ENCODE peak calls at places on chromosomes 5 and 9, in nine cellular contexts. One of them, this sample, is unnamed.

GRCh38 chr9:8924529-8924928 is 1125.0 kb upstream of the DMAC1 start:
- DNase-seq in heart left ventricle: no peak
- DNase-seq in A549: no peak
- DNase-seq in foreskin keratinocyte: no peak
- DNase-seq in lower lobe of right lung: no peak
- DNase-seq in endodermal cell: no peak
- DNase-seq in Peyer's patch: no peak
- DNase-seq in PC-3: no peak
- DNase-seq in CD8-positive, alpha-beta T cell: no peak
- DNase-seq in this sample: no peak

GRCh38 chr5:87195104-87195581 is 72.5 kb upstream of the RASA1 start:
- DNase-seq in heart left ventricle: no peak
- DNase-seq in A549: no peak
- DNase-seq in foreskin keratinocyte: peak; percentile 51
- DNase-seq in lower lobe of right lung: no peak
- DNase-seq in endodermal cell: no peak
- DNase-seq in Peyer's patch: no peak
- DNase-seq in PC-3: peak; percentile 68
- DNase-seq in CD8-positive, alpha-beta T cell: no peak
- DNase-seq in this sample: no peak

GRCh38 chr5:173025651-173026050 is 30.5 kb upstream of the CREBRF start:
- DNase-seq in heart left ventricle: no peak
- DNase-seq in A549: no peak
- DNase-seq in foreskin keratinocyte: no peak
- DNase-seq in lower lobe of right lung: no peak
- DNase-seq in endodermal cell: no peak
- DNase-seq in Peyer's patch: no peak
- DNase-seq in PC-3: no peak
- DNase-seq in CD8-positive, alpha-beta T cell: no peak
- DNase-seq in this sample: no peak

GRCh38 chr5:9112520-9113291 is 433.2 kb downstream of the SEMA5A start:
- DNase-seq in heart left ventricle: no peak
- DNase-seq in A549: no peak
- DNase-seq in foreskin keratinocyte: peak; percentile 82
- DNase-seq in lower lobe of right lung: no peak
- DNase-seq in endodermal cell: no peak
- DNase-seq in Peyer's patch: no peak
- DNase-seq in PC-3: no peak
- DNase-seq in CD8-positive, alpha-beta T cell: no peak
- DNase-seq in this sample: no peak

GRCh38 chr9:111525056-111525977 is at the start of gene ZNF483:
- DNase-seq in heart left ventricle: peak; percentile 83
- DNase-seq in A549: peak; percentile 73
- DNase-seq in foreskin keratinocyte: peak; percentile 81
- DNase-seq in lower lobe of right lung: peak; percentile 85
- DNase-seq in endodermal cell: peak; percentile 96
- DNase-seq in Peyer's patch: peak; percentile 41
- DNase-seq in PC-3: peak; percentile 83
- DNase-seq in CD8-positive, alpha-beta T cell: peak; percentile 82
- DNase-seq in this sample: peak; percentile 91

GRCh38 chr5:173848986-173849596 is 39.1 kb upstream of the CPEB4 start:
- DNase-seq in heart left ventricle: no peak
- DNase-seq in A549: no peak
- DNase-seq in foreskin keratinocyte: peak; percentile 28
- DNase-seq in lower lobe of right lung: no peak
- DNase-seq in endodermal cell: no peak
- DNase-seq in Peyer's patch: no peak
- DNase-seq in PC-3: peak; percentile 24
- DNase-seq in CD8-positive, alpha-beta T cell: no peak
- DNase-seq in this sample: no peak

GRCh38 chr9:101792475-101792874 is 54.0 kb upstream of the GRIN3A start:
- DNase-seq in heart left ventricle: no peak
- DNase-seq in A549: no peak
- DNase-seq in foreskin keratinocyte: no peak
- DNase-seq in lower lobe of right lung: no peak
- DNase-seq in endodermal cell: no peak
- DNase-seq in Peyer's patch: no peak
- DNase-seq in PC-3: no peak
- DNase-seq in CD8-positive, alpha-beta T cell: no peak
- DNase-seq in this sample: no peak

GRCh38 chr5:127031863-127032232 is 1.5 kb upstream of the MARCHF3 start:
- DNase-seq in heart left ventricle: no peak
- DNase-seq in A549: no peak
- DNase-seq in foreskin keratinocyte: no peak
- DNase-seq in lower lobe of right lung: no peak
- DNase-seq in endodermal cell: no peak
- DNase-seq in Peyer's patch: no peak
- DNase-seq in PC-3: no peak
- DNase-seq in CD8-positive, alpha-beta T cell: no peak
- DNase-seq in this sample: no peak

GRCh38 chr9:88605500-88606172 is 70.7 kb downstream of the NXNL2 start:
- DNase-seq in heart left ventricle: no peak
- DNase-seq in A549: no peak
- DNase-seq in foreskin keratinocyte: no peak
- DNase-seq in lower lobe of right lung: no peak
- DNase-seq in endodermal cell: no peak
- DNase-seq in Peyer's patch: no peak
- DNase-seq in PC-3: no peak
- DNase-seq in CD8-positive, alpha-beta T cell: no peak
- DNase-seq in this sample: no peak

GRCh38 chr5:179378116-179378440 is 32.8 kb upstream of the ADAMTS2 start:
- DNase-seq in heart left ventricle: no peak
- DNase-seq in A549: no peak
- DNase-seq in foreskin keratinocyte: no peak
- DNase-seq in lower lobe of right lung: no peak
- DNase-seq in endodermal cell: peak; percentile 23
- DNase-seq in Peyer's patch: no peak
- DNase-seq in PC-3: no peak
- DNase-seq in CD8-positive, alpha-beta T cell: no peak
- DNase-seq in this sample: no peak

GRCh38 chr9:122777935-122778671 is 10.6 kb upstream of the OR5C1 start:
- DNase-seq in heart left ventricle: no peak
- DNase-seq in A549: no peak
- DNase-seq in foreskin keratinocyte: peak; percentile 56
- DNase-seq in lower lobe of right lung: no peak
- DNase-seq in endodermal cell: no peak
- DNase-seq in Peyer's patch: no peak
- DNase-seq in PC-3: peak; percentile 64
- DNase-seq in CD8-positive, alpha-beta T cell: no peak
- DNase-seq in this sample: no peak

GRCh38 chr9:99121604-99122003 is 16.7 kb downstream of the TGFBR1 start:
- DNase-seq in heart left ventricle: no peak
- DNase-seq in A549: no peak
- DNase-seq in foreskin keratinocyte: peak; percentile 68
- DNase-seq in lower lobe of right lung: no peak
- DNase-seq in endodermal cell: no peak
- DNase-seq in Peyer's patch: no peak
- DNase-seq in PC-3: no peak
- DNase-seq in CD8-positive, alpha-beta T cell: no peak
- DNase-seq in this sample: no peak

GRCh38 chr5:167244583-167244982 is 1046.9 kb upstream of the WWC1 start:
- DNase-seq in heart left ventricle: no peak
- DNase-seq in A549: no peak
- DNase-seq in foreskin keratinocyte: peak; percentile 49
- DNase-seq in lower lobe of right lung: no peak
- DNase-seq in endodermal cell: peak; percentile 73
- DNase-seq in Peyer's patch: no peak
- DNase-seq in PC-3: no peak
- DNase-seq in CD8-positive, alpha-beta T cell: no peak
- DNase-seq in this sample: no peak

GRCh38 chr5:167245871-167246270 is 1045.6 kb upstream of the WWC1 start:
- DNase-seq in heart left ventricle: no peak
- DNase-seq in A549: no peak
- DNase-seq in foreskin keratinocyte: no peak
- DNase-seq in lower lobe of right lung: no peak
- DNase-seq in endodermal cell: peak; percentile 48
- DNase-seq in Peyer's patch: no peak
- DNase-seq in PC-3: no peak
- DNase-seq in CD8-positive, alpha-beta T cell: no peak
- DNase-seq in this sample: no peak

GRCh38 chr5:167241436-167242067 is 1049.9 kb upstream of the WWC1 start:
- DNase-seq in heart left ventricle: no peak
- DNase-seq in A549: no peak
- DNase-seq in foreskin keratinocyte: no peak
- DNase-seq in lower lobe of right lung: no peak
- DNase-seq in endodermal cell: no peak
- DNase-seq in Peyer's patch: no peak
- DNase-seq in PC-3: no peak
- DNase-seq in CD8-positive, alpha-beta T cell: no peak
- DNase-seq in this sample: no peak
- H3K4me1 ChIP-seq in heart left ventricle: no peaks in the 10 kb centered on the region
- H3K4me1 ChIP-seq in A549: no peaks in the 10 kb centered on the region
- H3K4me1 ChIP-seq in foreskin keratinocyte: no peaks in the 10 kb centered on the region
- H3K4me1 ChIP-seq in lower lobe of right lung: no peaks in the 10 kb centered on the region
- H3K4me1 ChIP-seq in endodermal cell: no peaks in the 10 kb centered on the region
- H3K4me1 ChIP-seq in Peyer's patch: no peaks in the 10 kb centered on the region
- H3K4me1 ChIP-seq in PC-3: no peaks in the 10 kb centered on the region
- H3K4me1 ChIP-seq in CD8-positive, alpha-beta T cell: no peaks in the 10 kb centered on the region
- H3K4me1 ChIP-seq in this sample: no peaks in the 10 kb centered on the region

DNA sequence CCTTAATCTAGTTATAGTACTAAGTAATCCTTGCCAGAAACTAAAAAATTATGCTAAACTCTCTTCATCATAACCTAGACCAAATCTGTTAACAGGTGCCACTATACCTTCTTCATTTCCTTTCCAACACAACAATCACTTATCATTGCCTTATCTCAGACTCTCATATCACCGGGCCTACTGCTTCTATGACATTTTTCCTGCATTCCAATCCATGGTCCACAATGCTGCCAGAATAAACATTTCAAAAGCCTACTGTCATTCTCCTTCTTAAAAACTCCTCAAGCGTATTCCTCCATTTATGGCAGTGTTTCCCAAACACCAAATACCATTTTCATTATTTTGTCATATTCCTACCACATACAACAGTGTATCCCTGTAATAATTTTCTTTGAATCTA is 6.5 kb downstream of the PPP6C start:
- DNase-seq in heart left ventricle: no peak
- DNase-seq in A549: no peak
- DNase-seq in foreskin keratinocyte: no peak
- DNase-seq in lower lobe of right lung: no peak
- DNase-seq in endodermal cell: no peak
- DNase-seq in Peyer's patch: no peak
- DNase-seq in PC-3: no peak
- DNase-seq in CD8-positive, alpha-beta T cell: no peak
- DNase-seq in this sample: no peak
- H3K4me1 ChIP-seq in heart left ventricle: peaks cover 74% of the 10 kb centered on the region
- H3K4me1 ChIP-seq in A549: peaks cover 8% of the 10 kb centered on the region
- H3K4me1 ChIP-seq in foreskin keratinocyte: no peaks in the 10 kb centered on the region
- H3K4me1 ChIP-seq in lower lobe of right lung: peaks cover 51% of the 10 kb centered on the region
- H3K4me1 ChIP-seq in endodermal cell: no peaks in the 10 kb centered on the region
- H3K4me1 ChIP-seq in Peyer's patch: no peaks in the 10 kb centered on the region
- H3K4me1 ChIP-seq in PC-3: no peaks in the 10 kb centered on the region
- H3K4me1 ChIP-seq in CD8-positive, alpha-beta T cell: peaks cover 27% of the 10 kb centered on the region
- H3K4me1 ChIP-seq in this sample: peaks cover 10% of the 10 kb centered on the region

GRCh38 chr9:117304613-117305012 is 110.2 kb downstream of the ASTN2 start:
- DNase-seq in heart left ventricle: no peak
- DNase-seq in A549: no peak
- DNase-seq in foreskin keratinocyte: no peak
- DNase-seq in lower lobe of right lung: no peak
- DNase-seq in endodermal cell: no peak
- DNase-seq in Peyer's patch: no peak
- DNase-seq in PC-3: no peak
- DNase-seq in CD8-positive, alpha-beta T cell: no peak
- DNase-seq in this sample: no peak

GRCh38 chr9:117306032-117306431 is 108.8 kb downstream of the ASTN2 start:
- DNase-seq in heart left ventricle: no peak
- DNase-seq in A549: no peak
- DNase-seq in foreskin keratinocyte: no peak
- DNase-seq in lower lobe of right lung: no peak
- DNase-seq in endodermal cell: no peak
- DNase-seq in Peyer's patch: no peak
- DNase-seq in PC-3: no peak
- DNase-seq in CD8-positive, alpha-beta T cell: no peak
- DNase-seq in this sample: no peak

GRCh38 chr9:117305454-117305853 is 109.4 kb downstream of the ASTN2 start:
- DNase-seq in heart left ventricle: no peak
- DNase-seq in A549: no peak
- DNase-seq in foreskin keratinocyte: no peak
- DNase-seq in lower lobe of right lung: no peak
- DNase-seq in endodermal cell: no peak
- DNase-seq in Peyer's patch: no peak
- DNase-seq in PC-3: no peak
- DNase-seq in CD8-positive, alpha-beta T cell: no peak
- DNase-seq in this sample: no peak

GRCh38 chr9:117300686-117301085 is 114.2 kb downstream of the ASTN2 start:
- DNase-seq in heart left ventricle: no peak
- DNase-seq in A549: no peak
- DNase-seq in foreskin keratinocyte: no peak
- DNase-seq in lower lobe of right lung: no peak
- DNase-seq in endodermal cell: no peak
- DNase-seq in Peyer's patch: no peak
- DNase-seq in PC-3: no peak
- DNase-seq in CD8-positive, alpha-beta T cell: no peak
- DNase-seq in this sample: no peak

DNA sequence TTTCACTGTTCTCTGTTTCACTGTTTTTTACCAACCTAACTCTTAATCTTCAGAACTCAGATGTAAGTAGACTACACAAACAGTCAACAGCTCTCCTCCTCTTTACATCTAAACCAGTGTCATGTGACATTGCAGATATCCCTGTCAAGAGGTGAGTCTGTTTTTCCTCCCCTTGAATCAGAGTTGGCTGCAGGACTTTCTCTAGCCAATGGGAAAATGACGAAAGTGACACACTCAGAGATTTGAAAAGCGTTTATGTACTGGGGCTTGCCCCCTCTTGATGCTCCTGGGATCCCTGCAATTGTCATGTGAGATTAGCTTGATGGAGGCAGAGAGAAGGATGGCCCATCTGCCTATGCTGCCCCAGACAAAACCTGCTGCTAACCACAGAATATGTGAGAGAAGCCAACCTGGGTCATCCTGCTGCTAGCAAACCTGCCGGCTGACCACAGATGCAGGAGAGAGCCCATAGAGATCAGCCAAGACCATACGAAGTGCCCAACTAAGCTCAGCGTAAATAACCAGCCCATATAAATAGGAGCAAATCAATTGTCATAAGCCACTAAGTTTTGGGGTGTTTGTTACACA is 111.1 kb downstream of the ASTN2 start:
- DNase-seq in heart left ventricle: no peak
- DNase-seq in A549: no peak
- DNase-seq in foreskin keratinocyte: no peak
- DNase-seq in lower lobe of right lung: no peak
- DNase-seq in endodermal cell: no peak
- DNase-seq in Peyer's patch: no peak
- DNase-seq in PC-3: no peak
- DNase-seq in CD8-positive, alpha-beta T cell: no peak
- DNase-seq in this sample: no peak
- H3K4me1 ChIP-seq in heart left ventricle: no peaks in the 10 kb centered on the region
- H3K4me1 ChIP-seq in A549: no peaks in the 10 kb centered on the region
- H3K4me1 ChIP-seq in foreskin keratinocyte: no peaks in the 10 kb centered on the region
- H3K4me1 ChIP-seq in lower lobe of right lung: no peaks in the 10 kb centered on the region
- H3K4me1 ChIP-seq in endodermal cell: no peaks in the 10 kb centered on the region
- H3K4me1 ChIP-seq in Peyer's patch: no peaks in the 10 kb centered on the region
- H3K4me1 ChIP-seq in PC-3: no peaks in the 10 kb centered on the region
- H3K4me1 ChIP-seq in CD8-positive, alpha-beta T cell: no peaks in the 10 kb centered on the region
- H3K4me1 ChIP-seq in this sample: no peaks in the 10 kb centered on the region

DNA sequence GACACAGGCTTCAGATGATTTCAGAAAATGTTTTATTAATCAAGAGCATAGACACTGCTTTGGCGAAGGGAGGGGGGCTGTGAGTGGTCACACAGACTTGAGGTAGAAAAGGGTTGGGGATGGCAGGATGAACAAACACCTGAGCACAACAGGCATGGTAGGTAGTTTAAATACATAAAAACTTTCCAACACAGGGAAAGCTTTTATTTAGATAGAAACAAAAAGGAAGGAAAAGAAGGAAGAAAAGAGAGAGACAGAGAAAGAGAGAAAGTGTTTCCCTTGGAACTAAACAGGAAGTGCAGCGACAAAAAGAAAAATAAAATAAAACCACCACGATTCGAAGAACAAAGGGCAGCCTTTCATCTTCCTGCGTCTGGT is 3.1 kb downstream of the HAND1 start:
- DNase-seq in heart left ventricle: no peak
- DNase-seq in A549: no peak
- DNase-seq in foreskin keratinocyte: no peak
- DNase-seq in lower lobe of right lung: no peak
- DNase-seq in endodermal cell: no peak
- DNase-seq in Peyer's patch: no peak
- DNase-seq in PC-3: no peak
- DNase-seq in CD8-positive, alpha-beta T cell: no peak
- DNase-seq in this sample: no peak
- H3K4me1 ChIP-seq in heart left ventricle: peaks cover 75% of the 10 kb centered on the region
- H3K4me1 ChIP-seq in A549: peaks cover 20% of the 10 kb centered on the region
- H3K4me1 ChIP-seq in foreskin keratinocyte: no peaks in the 10 kb centered on the region
- H3K4me1 ChIP-seq in lower lobe of right lung: peaks cover 72% of the 10 kb centered on the region
- H3K4me1 ChIP-seq in endodermal cell: peaks cover 4% of the 10 kb centered on the region
- H3K4me1 ChIP-seq in Peyer's patch: peaks cover 8% of the 10 kb centered on the region
- H3K4me1 ChIP-seq in PC-3: no peaks in the 10 kb centered on the region
- H3K4me1 ChIP-seq in CD8-positive, alpha-beta T cell: peaks cover 63% of the 10 kb centered on the region
- H3K4me1 ChIP-seq in this sample: peaks cover 6% of the 10 kb centered on the region

This sample was measured in pancreas.